ENCODE peak calls at places on chromosomes 3 and 15, in six cellular contexts. One of them, this sample, is unnamed.

GRCh38 chr3:54928056-54928770 is at the start of gene LRTM1:
- DNase-seq in left lung: no peak
- DNase-seq in colonic mucosa: no peak
- DNase-seq in glutamatergic neuron: no peak
- DNase-seq in WERI-Rb-1: peak
- DNase-seq in fibroblast of pulmonary artery: no peak
- DNase-seq in this sample: no peak

GRCh38 chr3:142285057-142285666 is 59.8 kb upstream of the GK5 start:
- DNase-seq in left lung: no peak
- DNase-seq in colonic mucosa: no peak
- DNase-seq in glutamatergic neuron: peak
- DNase-seq in WERI-Rb-1: peak
- DNase-seq in fibroblast of pulmonary artery: no peak
- DNase-seq in this sample: peak

GRCh38 chr15:34647569-34648334 is 64.3 kb upstream of the GOLGA8B start:
- DNase-seq in left lung: no peak
- DNase-seq in colonic mucosa: no peak
- DNase-seq in glutamatergic neuron: no peak
- DNase-seq in WERI-Rb-1: no peak
- DNase-seq in fibroblast of pulmonary artery: no peak
- DNase-seq in this sample: no peak

GRCh38 chr15:40770147-40770721 is 454 bp downstream of the C15orf62 start:
- DNase-seq in left lung: no peak
- DNase-seq in colonic mucosa: peak
- DNase-seq in glutamatergic neuron: peak
- DNase-seq in WERI-Rb-1: peak
- DNase-seq in fibroblast of pulmonary artery: no peak
- DNase-seq in this sample: no peak

GRCh38 chr3:183261103-183261502 is 8.1 kb downstream of the B3GNT5 start:
- DNase-seq in left lung: no peak
- DNase-seq in colonic mucosa: no peak
- DNase-seq in glutamatergic neuron: no peak
- DNase-seq in WERI-Rb-1: no peak
- DNase-seq in fibroblast of pulmonary artery: no peak
- DNase-seq in this sample: no peak

GRCh38 chr15:100175406-100176114 is 166.2 kb downstream of the ADAMTS17 start:
- DNase-seq in left lung: no peak
- DNase-seq in colonic mucosa: no peak
- DNase-seq in glutamatergic neuron: no peak
- DNase-seq in WERI-Rb-1: no peak
- DNase-seq in fibroblast of pulmonary artery: no peak
- DNase-seq in this sample: no peak

GRCh38 chr3:171376125-171376947 is 83.9 kb downstream of the TNIK start:
- DNase-seq in left lung: no peak
- DNase-seq in colonic mucosa: no peak
- DNase-seq in glutamatergic neuron: no peak
- DNase-seq in WERI-Rb-1: no peak
- DNase-seq in fibroblast of pulmonary artery: peak
- DNase-seq in this sample: no peak

GRCh38 chr15:31259562-31260252 is 66.9 kb upstream of the KLF13 start:
- DNase-seq in left lung: no peak
- DNase-seq in colonic mucosa: no peak
- DNase-seq in glutamatergic neuron: no peak
- DNase-seq in WERI-Rb-1: no peak
- DNase-seq in fibroblast of pulmonary artery: no peak
- DNase-seq in this sample: no peak

GRCh38 chr3:45123030-45123429 is 23.1 kb downstream of the CDCP1 start:
- DNase-seq in left lung: no peak
- DNase-seq in colonic mucosa: no peak
- DNase-seq in glutamatergic neuron: no peak
- DNase-seq in WERI-Rb-1: no peak
- DNase-seq in fibroblast of pulmonary artery: peak
- DNase-seq in this sample: peak

GRCh38 chr15:43270113-43270665 is 3.5 kb upstream of the TGM5 start:
- DNase-seq in left lung: no peak
- DNase-seq in colonic mucosa: no peak
- DNase-seq in glutamatergic neuron: no peak
- DNase-seq in WERI-Rb-1: no peak
- DNase-seq in fibroblast of pulmonary artery: no peak
- DNase-seq in this sample: no peak

GRCh38 chr3:121894191-121894990 is at the start of gene SLC15A2:
- DNase-seq in left lung: peak
- DNase-seq in colonic mucosa: no peak
- DNase-seq in glutamatergic neuron: no peak
- DNase-seq in WERI-Rb-1: peak
- DNase-seq in fibroblast of pulmonary artery: peak
- DNase-seq in this sample: no peak

GRCh38 chr15:89781891-89782618 is 5.9 kb downstream of the MESP2 start:
- DNase-seq in left lung: no peak
- DNase-seq in colonic mucosa: no peak
- DNase-seq in glutamatergic neuron: no peak
- DNase-seq in WERI-Rb-1: no peak
- DNase-seq in fibroblast of pulmonary artery: peak
- DNase-seq in this sample: peak

GRCh38 chr3:126550488-126551051 is 8.2 kb downstream of the C3orf22 start:
- DNase-seq in left lung: peak
- DNase-seq in colonic mucosa: peak
- DNase-seq in glutamatergic neuron: peak
- DNase-seq in WERI-Rb-1: peak
- DNase-seq in fibroblast of pulmonary artery: no peak
- DNase-seq in this sample: no peak

GRCh38 chr3:56915969-56916586 is 114.3 kb upstream of the ARHGEF3 start:
- DNase-seq in left lung: peak
- DNase-seq in colonic mucosa: no peak
- DNase-seq in glutamatergic neuron: no peak
- DNase-seq in WERI-Rb-1: no peak
- DNase-seq in fibroblast of pulmonary artery: no peak
- DNase-seq in this sample: no peak

GRCh38 chr3:4601926-4602325 is 108.8 kb downstream of the ITPR1 start:
- DNase-seq in left lung: no peak
- DNase-seq in colonic mucosa: no peak
- DNase-seq in glutamatergic neuron: no peak
- DNase-seq in WERI-Rb-1: no peak
- DNase-seq in fibroblast of pulmonary artery: peak
- DNase-seq in this sample: no peak

GRCh38 chr15:72116680-72117447 is 1.1 kb downstream of the MYO9A start:
- DNase-seq in left lung: no peak
- DNase-seq in colonic mucosa: no peak
- DNase-seq in glutamatergic neuron: no peak
- DNase-seq in WERI-Rb-1: peak
- DNase-seq in fibroblast of pulmonary artery: peak
- DNase-seq in this sample: peak

GRCh38 chr15:99177679-99178078 is 71.7 kb downstream of the TTC23 start:
- DNase-seq in left lung: no peak
- DNase-seq in colonic mucosa: no peak
- DNase-seq in glutamatergic neuron: no peak
- DNase-seq in WERI-Rb-1: no peak
- DNase-seq in fibroblast of pulmonary artery: no peak
- DNase-seq in this sample: no peak

GRCh38 chr3:113910966-113911365 is 36.8 kb upstream of the ZDHHC23 start:
- DNase-seq in left lung: no peak
- DNase-seq in colonic mucosa: no peak
- DNase-seq in glutamatergic neuron: no peak
- DNase-seq in WERI-Rb-1: no peak
- DNase-seq in fibroblast of pulmonary artery: no peak
- DNase-seq in this sample: no peak

GRCh38 chr15:101133751-101134261 is 118.0 kb downstream of the CHSY1 start:
- DNase-seq in left lung: no peak
- DNase-seq in colonic mucosa: no peak
- DNase-seq in glutamatergic neuron: peak
- DNase-seq in WERI-Rb-1: peak
- DNase-seq in fibroblast of pulmonary artery: no peak
- DNase-seq in this sample: no peak

GRCh38 chr15:74127255-74127953 is 3.0 kb upstream of the ISLR2 start:
- DNase-seq in left lung: peak
- DNase-seq in colonic mucosa: peak
- DNase-seq in glutamatergic neuron: peak
- DNase-seq in WERI-Rb-1: peak
- DNase-seq in fibroblast of pulmonary artery: peak
- DNase-seq in this sample: peak

GRCh38 chr3:18538463-18538862 is 113.3 kb upstream of the SATB1 start:
- DNase-seq in left lung: no peak
- DNase-seq in colonic mucosa: no peak
- DNase-seq in glutamatergic neuron: no peak
- DNase-seq in WERI-Rb-1: no peak
- DNase-seq in fibroblast of pulmonary artery: no peak
- DNase-seq in this sample: no peak

GRCh38 chr3:18546632-18547031 is 121.5 kb upstream of the SATB1 start:
- DNase-seq in left lung: no peak
- DNase-seq in colonic mucosa: no peak
- DNase-seq in glutamatergic neuron: no peak
- DNase-seq in WERI-Rb-1: no peak
- DNase-seq in fibroblast of pulmonary artery: no peak
- DNase-seq in this sample: no peak

GRCh38 chr3:18544135-18544534 is 119.0 kb upstream of the SATB1 start:
- DNase-seq in left lung: no peak
- DNase-seq in colonic mucosa: no peak
- DNase-seq in glutamatergic neuron: no peak
- DNase-seq in WERI-Rb-1: no peak
- DNase-seq in fibroblast of pulmonary artery: no peak
- DNase-seq in this sample: no peak
- TF ChIP-seq CTCF in left lung: no peak
- TF ChIP-seq CTCF in colonic mucosa: no peak
- TF ChIP-seq CTCF in glutamatergic neuron: no peak
- TF ChIP-seq CTCF in WERI-Rb-1: no peak
- TF ChIP-seq CTCF in fibroblast of pulmonary artery: no peak
- TF ChIP-seq CTCF in this sample: no peak

DNA sequence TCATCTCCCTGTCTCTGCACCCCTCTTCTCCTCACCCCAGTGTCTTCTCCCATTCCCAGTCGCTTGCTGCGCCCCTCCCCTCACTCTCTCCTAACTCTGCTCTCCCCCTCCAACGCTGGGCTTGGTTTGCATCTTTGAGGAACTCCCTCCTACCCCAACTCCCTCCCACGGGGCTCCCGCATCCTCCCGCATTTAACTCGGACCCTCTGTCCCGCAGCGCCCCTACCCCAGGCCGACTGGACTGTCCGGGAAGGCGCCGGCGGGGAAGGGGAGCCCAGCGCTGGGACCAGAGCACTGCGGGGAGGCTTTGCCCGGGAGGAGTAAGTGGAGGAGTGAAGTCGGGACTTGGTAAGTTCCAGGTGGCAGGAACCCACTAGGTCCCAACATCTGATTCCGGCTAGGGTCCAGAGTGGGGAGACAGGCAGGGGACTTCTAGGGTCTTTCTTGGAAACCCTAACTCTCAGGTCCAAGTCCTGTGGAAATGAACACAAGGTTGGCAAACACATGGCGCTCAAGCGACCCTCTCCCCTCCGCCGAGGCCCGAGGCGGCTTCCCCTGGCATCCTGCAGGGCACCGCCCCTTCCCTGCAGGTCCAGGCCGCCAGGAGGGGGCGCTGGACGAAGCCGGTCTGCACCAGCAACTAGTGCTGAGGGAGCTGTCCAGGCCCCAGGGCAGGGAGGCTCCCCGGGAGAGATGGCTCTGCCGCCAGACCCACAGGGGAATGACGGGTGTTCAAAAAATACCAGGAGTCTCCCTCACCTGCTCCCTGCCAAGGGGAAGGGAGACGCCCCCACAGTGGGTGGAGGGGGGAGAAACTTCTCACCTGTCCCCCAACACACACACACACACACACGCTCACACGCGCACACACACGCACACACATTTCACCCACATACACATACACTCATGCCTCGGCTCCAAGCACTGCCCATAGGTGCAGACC is 53.2 kb downstream of the LHFPL4 start:
- DNase-seq in left lung: peak
- DNase-seq in colonic mucosa: peak
- DNase-seq in glutamatergic neuron: peak
- DNase-seq in WERI-Rb-1: peak
- DNase-seq in fibroblast of pulmonary artery: peak
- DNase-seq in this sample: peak
- TF ChIP-seq CTCF in left lung: peak
- TF ChIP-seq CTCF in colonic mucosa: peak
- TF ChIP-seq CTCF in glutamatergic neuron: peak
- TF ChIP-seq CTCF in WERI-Rb-1: peak
- TF ChIP-seq CTCF in fibroblast of pulmonary artery: peak
- TF ChIP-seq CTCF in this sample: peak

GRCh38 chr3:16249336-16249735 is 15.4 kb downstream of the DPH3 start:
- DNase-seq in left lung: no peak
- DNase-seq in colonic mucosa: no peak
- DNase-seq in glutamatergic neuron: peak
- DNase-seq in WERI-Rb-1: peak
- DNase-seq in fibroblast of pulmonary artery: peak
- DNase-seq in this sample: no peak
- TF ChIP-seq CTCF in left lung: no peak
- TF ChIP-seq CTCF in colonic mucosa: no peak
- TF ChIP-seq CTCF in glutamatergic neuron: peak
- TF ChIP-seq CTCF in WERI-Rb-1: peak
- TF ChIP-seq CTCF in fibroblast of pulmonary artery: peak
- TF ChIP-seq CTCF in this sample: peak

GRCh38 chr3:48633743-48634142 is 1.5 kb downstream of the SLC26A6 start:
- DNase-seq in left lung: no peak
- DNase-seq in colonic mucosa: no peak
- DNase-seq in glutamatergic neuron: no peak
- DNase-seq in WERI-Rb-1: no peak
- DNase-seq in fibroblast of pulmonary artery: no peak
- DNase-seq in this sample: no peak

GRCh38 chr3:48637305-48637704 is 2.0 kb upstream of the SLC26A6 start:
- DNase-seq in left lung: no peak
- DNase-seq in colonic mucosa: no peak
- DNase-seq in glutamatergic neuron: no peak
- DNase-seq in WERI-Rb-1: no peak
- DNase-seq in fibroblast of pulmonary artery: no peak
- DNase-seq in this sample: no peak

GRCh38 chr3:48636149-48636548 is 888 bp upstream of the SLC26A6 start:
- DNase-seq in left lung: no peak
- DNase-seq in colonic mucosa: no peak
- DNase-seq in glutamatergic neuron: no peak
- DNase-seq in WERI-Rb-1: no peak
- DNase-seq in fibroblast of pulmonary artery: no peak
- DNase-seq in this sample: no peak

GRCh38 chr3:48634661-48635221 is 520 bp downstream of the SLC26A6 start:
- DNase-seq in left lung: peak
- DNase-seq in colonic mucosa: peak
- DNase-seq in glutamatergic neuron: peak
- DNase-seq in WERI-Rb-1: peak
- DNase-seq in fibroblast of pulmonary artery: peak
- DNase-seq in this sample: peak

DNA sequence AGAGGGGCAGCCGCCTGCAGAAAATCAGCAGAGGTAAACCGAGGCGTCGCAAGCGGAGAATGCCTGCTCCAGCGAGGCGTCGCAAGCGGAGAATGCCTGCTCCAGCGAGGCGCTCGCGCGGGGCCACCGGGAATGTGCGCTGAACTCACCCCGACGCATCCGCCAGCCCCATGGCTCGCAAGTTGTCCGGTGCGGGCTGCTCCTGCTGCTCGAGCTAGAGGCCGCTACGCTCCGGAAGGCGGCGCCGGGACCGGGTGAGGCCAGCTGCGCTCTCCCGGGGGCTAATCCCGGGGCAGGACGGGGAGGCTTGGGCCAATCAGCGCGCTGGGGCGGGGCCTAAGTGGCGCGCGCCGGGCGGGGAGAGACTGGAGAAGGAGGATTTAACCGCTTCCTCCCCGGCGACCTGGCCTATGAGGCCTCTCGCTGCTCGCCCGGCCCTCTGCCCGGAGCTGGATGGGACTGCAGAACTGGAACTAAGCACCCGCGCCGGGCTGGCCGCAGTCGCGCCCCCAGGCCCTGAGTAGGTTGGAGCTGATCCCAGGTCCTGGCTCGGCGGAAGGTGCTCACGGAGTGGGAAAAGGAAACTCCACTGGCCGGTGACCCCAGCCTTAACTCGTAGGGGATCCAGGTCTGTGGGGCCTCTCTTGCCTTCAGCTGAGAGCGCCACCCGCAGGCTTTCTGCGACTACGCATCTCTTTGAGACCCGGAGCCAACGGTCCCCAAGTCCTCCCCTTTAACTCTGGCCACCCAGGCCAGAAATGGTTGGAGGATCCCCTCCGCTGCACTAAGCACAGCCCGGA is at the start of gene SLC26A6:
- DNase-seq in left lung: peak
- DNase-seq in colonic mucosa: peak
- DNase-seq in glutamatergic neuron: peak
- DNase-seq in WERI-Rb-1: peak
- DNase-seq in fibroblast of pulmonary artery: peak
- DNase-seq in this sample: peak
- TF ChIP-seq CTCF in left lung: peak
- TF ChIP-seq CTCF in colonic mucosa: peak
- TF ChIP-seq CTCF in glutamatergic neuron: peak
- TF ChIP-seq CTCF in WERI-Rb-1: peak
- TF ChIP-seq CTCF in fibroblast of pulmonary artery: peak
- TF ChIP-seq CTCF in this sample: peak